ENCODE peak calls at places on chromosomes 7 and 10, in four cellular contexts. One of them, this sample, is unnamed.

GRCh38 chr7:129210256-129210988 is 14.4 kb upstream of the AHCYL2 start:
- DNase-seq in HuH-7.5: peak
- DNase-seq in HTR-8/SVneo: peak
- DNase-seq in memory B cell: peak
- DNase-seq in this sample: no peak

GRCh38 chr10:48247680-48248079 is 26.8 kb downstream of the FRMPD2 start:
- DNase-seq in HuH-7.5: no peak
- DNase-seq in HTR-8/SVneo: no peak
- DNase-seq in memory B cell: no peak
- DNase-seq in this sample: no peak

GRCh38 chr7:22563115-22563514 is 63.1 kb upstream of the STEAP1B start:
- DNase-seq in HuH-7.5: no peak
- DNase-seq in HTR-8/SVneo: no peak
- DNase-seq in memory B cell: peak
- DNase-seq in this sample: no peak

GRCh38 chr7:84025332-84025927 is 169.2 kb downstream of the SEMA3A start:
- DNase-seq in HuH-7.5: no peak
- DNase-seq in HTR-8/SVneo: peak
- DNase-seq in memory B cell: no peak
- DNase-seq in this sample: peak

GRCh38 chr10:128377364-128377987 is 251.3 kb upstream of the MKI67 start:
- DNase-seq in HuH-7.5: no peak
- DNase-seq in HTR-8/SVneo: no peak
- DNase-seq in memory B cell: no peak
- DNase-seq in this sample: no peak

GRCh38 chr10:77325233-77325537 is 312.4 kb downstream of the KCNMA1 start:
- DNase-seq in HuH-7.5: no peak
- DNase-seq in HTR-8/SVneo: no peak
- DNase-seq in memory B cell: no peak
- DNase-seq in this sample: no peak

GRCh38 chr7:45924283-45924682 is 3.2 kb upstream of the IGFBP3 start:
- DNase-seq in HuH-7.5: no peak
- DNase-seq in HTR-8/SVneo: peak
- DNase-seq in memory B cell: no peak
- DNase-seq in this sample: no peak

GRCh38 chr10:90276894-90277447 is 575.6 kb downstream of the KIF20B start:
- DNase-seq in HuH-7.5: no peak
- DNase-seq in HTR-8/SVneo: no peak
- DNase-seq in memory B cell: no peak
- DNase-seq in this sample: peak

GRCh38 chr7:119197872-119198527 is 973.5 kb downstream of the ANKRD7 start:
- DNase-seq in HuH-7.5: peak
- DNase-seq in HTR-8/SVneo: peak
- DNase-seq in memory B cell: no peak
- DNase-seq in this sample: no peak

GRCh38 chr7:43534110-43534509 is 48.8 kb upstream of the STK17A start:
- DNase-seq in HuH-7.5: no peak
- DNase-seq in HTR-8/SVneo: no peak
- DNase-seq in memory B cell: no peak
- DNase-seq in this sample: no peak

GRCh38 chr10:2117641-2118040 is 380.3 kb upstream of the ADARB2 start:
- DNase-seq in HuH-7.5: no peak
- DNase-seq in HTR-8/SVneo: no peak
- DNase-seq in memory B cell: no peak
- DNase-seq in this sample: no peak

GRCh38 chr10:61438141-61438984 is 14.8 kb downstream of the TMEM26 start:
- DNase-seq in HuH-7.5: no peak
- DNase-seq in HTR-8/SVneo: no peak
- DNase-seq in memory B cell: no peak
- DNase-seq in this sample: no peak

GRCh38 chr7:99386584-99387238 is 12.2 kb downstream of the ARPC1B start:
- DNase-seq in HuH-7.5: no peak
- DNase-seq in HTR-8/SVneo: no peak
- DNase-seq in memory B cell: no peak
- DNase-seq in this sample: no peak

GRCh38 chr10:79904671-79905321 is 44.1 kb downstream of the SFTPD start:
- DNase-seq in HuH-7.5: no peak
- DNase-seq in HTR-8/SVneo: peak
- DNase-seq in memory B cell: peak
- DNase-seq in this sample: peak

GRCh38 chr7:128882134-128882533 is 19.5 kb downstream of the ATP6V1F start:
- DNase-seq in HuH-7.5: no peak
- DNase-seq in HTR-8/SVneo: no peak
- DNase-seq in memory B cell: no peak
- DNase-seq in this sample: no peak

GRCh38 chr10:36448760-36449681 is 676.4 kb upstream of the ANKRD30A start:
- DNase-seq in HuH-7.5: peak
- DNase-seq in HTR-8/SVneo: no peak
- DNase-seq in memory B cell: no peak
- DNase-seq in this sample: no peak

GRCh38 chr7:36760856-36761762 is 36.8 kb upstream of the AOAH start:
- DNase-seq in HuH-7.5: no peak
- DNase-seq in HTR-8/SVneo: no peak
- DNase-seq in memory B cell: no peak
- DNase-seq in this sample: no peak